ENCODE peak calls at places on chromosome 15, in four cellular contexts. O is Calu3; V is SHP77; I is activated CD4-positive, alpha-beta T cell treated with anti-CD3 and anti-CD28 coated beads for 1 hour. F is an unnamed sample.
A peak's percentile ranks its signal among the peaks of the same experiment; 100 is the strongest.

GRCh38 chr15:78950906-78951840 is 6.3 kb upstream of the CTSH start:
- DNase-seq in O (no peak), V (no peak), I (no peak), F (no peak)

GRCh38 chr15:45456212-45457106 is 66.1 kb downstream of the SLC30A4 start:
- DNase-seq in O (peak; percentile 79), V (peak; percentile 69), I (peak; percentile 43), F (peak; percentile 96)

GRCh38 chr15:67065531-67066005 is at the start of gene SMAD3:
- DNase-seq in O (peak; percentile 94), V (peak; percentile 21), I (peak; percentile 54), F (no peak)

GRCh38 chr15:70722266-70723123 is 40.9 kb downstream of the UACA start:
- DNase-seq in O (no peak), V (peak; percentile 55), I (no peak), F (no peak)

GRCh38 chr15:88637436-88637835 is 1.4 kb upstream of the ISG20 start:
- DNase-seq in O (no peak), V (no peak), I (no peak), F (no peak)

GRCh38 chr15:71011503-71012155 is 103.6 kb upstream of the THSD4 start:
- DNase-seq in O (peak; percentile 28), V (no peak), I (no peak), F (peak; percentile 31)

GRCh38 chr15:100934166-100934565 is 15.0 kb downstream of the LRRK1 start:
- DNase-seq in O (no peak), V (no peak), I (no peak), F (no peak)

GRCh38 chr15:89654847-89655805 is at the start of gene KIF7:
- DNase-seq in O (peak; percentile 36), V (no peak), I (no peak), F (no peak)

GRCh38 chr15:64502537-64502936 is 42.2 kb downstream of the ZNF609 start:
- DNase-seq in O (no peak), V (no peak), I (no peak), F (no peak)

GRCh38 chr15:38389924-38390542 is 63.9 kb upstream of the FAM98B start:
- DNase-seq in O (peak; percentile 71), V (peak; percentile 38), I (peak; percentile 35), F (no peak)

GRCh38 chr15:60318236-60318867 is 79.4 kb downstream of the ANXA2 start:
- DNase-seq in O (no peak), V (no peak), I (no peak), F (no peak)

GRCh38 chr15:57655809-57656208 is 50.7 kb upstream of the POLR2M start:
- DNase-seq in O (no peak), V (no peak), I (no peak), F (no peak)